ENCODE peak calls at places on chromosomes 4 and X, in eight cellular contexts. K is activated T-helper 1 cell treated with Interleukin-2 at 50 U/mL for 16 hours, D is neuronal stem cell, F is NCI-H1105, M is pancreas, P is memory B cell, U is hippocampal formation, V is NT2/D1. L is an unnamed sample.
A peak's percentile ranks its signal among the peaks of the same experiment; 100 is the strongest.

GRCh38 chr4:146255874-146256273 is 41.5 kb downstream of the REELD1 start:
- DNase-seq in F (no peak), D (no peak), P (no peak), U (no peak), M (no peak), K (no peak), V (no peak), L (no peak)

GRCh38 chr4:127559981-127560380 is 72.8 kb upstream of the INTU start:
- DNase-seq in P (no peak), V (no peak), M (no peak), K (no peak), F (no peak), U (no peak), D (no peak), L (no peak)

GRCh38 chr4:186723207-186724047 is at the start of gene FAT1:
- DNase-seq in U (no peak), M (peak; percentile 89), K (no peak), D (peak; percentile 84), F (peak; percentile 28), V (no peak), P (no peak), L (peak; percentile 82)

GRCh38 chr4:139200506-139200905 is 23.5 kb upstream of the ELF2 start:
- DNase-seq in U (no peak), V (no peak), P (no peak), M (no peak), K (no peak), D (no peak), F (no peak), L (no peak)

GRCh38 chr4:13982008-13982407 is 354.5 kb upstream of the BOD1L1 start:
- DNase-seq in K (no peak), U (no peak), P (no peak), V (no peak), M (no peak), F (no peak), D (no peak), L (no peak)

GRCh38 chrX:130228871-130229270 is 39.8 kb downstream of the ZNF280C start:
- DNase-seq in V (no peak), K (no peak), M (no peak), D (no peak), F (no peak), U (no peak), P (no peak), L (no peak)

GRCh38 chrX:80354966-80355465 is 65.2 kb upstream of the TENT5D start:
- DNase-seq in U (no peak), M (no peak), V (no peak), F (peak; percentile 76), P (no peak), K (no peak), D (no peak), L (no peak)

GRCh38 chr4:115159141-115159540 is 45.7 kb upstream of the NDST4 start:
- DNase-seq in P (no peak), F (no peak), V (no peak), D (no peak), U (no peak), K (no peak), M (no peak), L (no peak)

GRCh38 chr4:163748474-163748873 is 254.0 kb downstream of the TMA16 start:
- DNase-seq in F (peak; percentile 53), U (no peak), V (no peak), D (no peak), P (no peak), K (no peak), M (no peak), L (no peak)

GRCh38 chrX:133468081-133468480 is 52.8 kb upstream of the GPC4 start:
- DNase-seq in U (no peak), D (no peak), V (no peak), M (no peak), F (no peak), P (no peak), K (no peak), L (no peak)

GRCh38 chr4:74536557-74536956 is 91.6 kb downstream of the AREG start:
- DNase-seq in F (no peak), U (no peak), V (no peak), D (no peak), M (no peak), P (no peak), K (no peak), L (no peak)

GRCh38 chr4:48483777-48484493 is 792 bp downstream of the SLC10A4 start:
- DNase-seq in D (no peak), U (no peak), M (peak; percentile 63), P (no peak), F (no peak), V (no peak), K (no peak), L (peak; percentile 17)

GRCh38 chr4:74181225-74181624 is 23.3 kb downstream of the MTHFD2L start:
- DNase-seq in K (no peak), M (no peak), U (no peak), F (no peak), D (no peak), P (no peak), V (no peak), L (no peak)

GRCh38 chrX:71489540-71489939 is 43.4 kb upstream of the OGT start:
- DNase-seq in U (no peak), D (no peak), K (no peak), F (no peak), M (no peak), P (no peak), V (no peak), L (no peak)

GRCh38 chrX:66162331-66162822 is 1.7 kb upstream of the HEPH start:
- DNase-seq in V (no peak), K (no peak), U (no peak), F (no peak), M (no peak), D (no peak), P (no peak), L (no peak)

GRCh38 chrX:153776611-153777045 is 4.2 kb upstream of the SRPK3 start:
- DNase-seq in D (no peak), F (no peak), V (no peak), P (no peak), U (no peak), K (no peak), M (peak; percentile 46), L (no peak)

GRCh38 chr4:98514930-98515809 is 143.2 kb downstream of the TSPAN5 start:
- DNase-seq in U (no peak), D (no peak), P (no peak), F (no peak), K (no peak), M (no peak), V (no peak), L (no peak)

GRCh38 chrX:131617182-131617581 is 73.3 kb downstream of the OR13H1 start:
- DNase-seq in F (no peak), K (no peak), P (no peak), V (no peak), M (no peak), D (no peak), U (no peak), L (no peak)

GRCh38 chr4:148790246-148790645 is 348.0 kb upstream of the NR3C2 start:
- DNase-seq in F (no peak), K (no peak), D (no peak), P (no peak), U (no peak), M (no peak), V (no peak), L (no peak)

GRCh38 chr4:37243722-37244582 is 591 bp upstream of the NWD2 start:
- DNase-seq in F (no peak), K (no peak), D (peak; percentile 36), P (no peak), V (peak; percentile 8), M (peak; percentile 57), U (no peak), L (peak; percentile 55)

GRCh38 chrX:47707031-47707780 is 48.2 kb upstream of the UXT start:
- DNase-seq in F (no peak), V (no peak), K (no peak), P (no peak), U (no peak), M (no peak), D (no peak), L (no peak)

GRCh38 chr4:9704551-9705332 is 76.7 kb upstream of the DRD5 start:
- DNase-seq in D (no peak), V (no peak), P (no peak), K (no peak), M (no peak), F (no peak), U (no peak), L (no peak)

GRCh38 chr4:129455462-129455861 is 359.5 kb downstream of the C4orf33 start:
- DNase-seq in M (no peak), P (no peak), F (peak; percentile 66), D (no peak), U (no peak), K (no peak), V (no peak), L (no peak)

GRCh38 chrX:39214380-39215126 is 413.3 kb downstream of the MID1IP1 start:
- DNase-seq in F (no peak), D (no peak), P (no peak), U (no peak), M (no peak), V (no peak), K (no peak), L (no peak)

GRCh38 chr4:128427832-128428366 is 140.3 kb upstream of the PGRMC2 start:
- DNase-seq in U (no peak), M (no peak), V (no peak), P (no peak), K (no peak), F (no peak), D (no peak), L (no peak)

GRCh38 chr4:54661156-54661555 is 3.4 kb downstream of the KIT start:
- DNase-seq in V (no peak), K (no peak), P (no peak), D (no peak), U (no peak), M (no peak), F (no peak), L (no peak)

GRCh38 chrX:48589482-48590162 is 7.7 kb upstream of the WDR13 start:
- DNase-seq in U (no peak), K (no peak), M (no peak), V (no peak), F (no peak), P (no peak), D (no peak), L (no peak)

GRCh38 chr4:173171098-173171497 is 2.5 kb downstream of the GALNT7 start:
- DNase-seq in P (no peak), D (no peak), M (no peak), V (no peak), U (no peak), K (no peak), F (no peak), L (no peak)

GRCh38 chr4:25284466-25284865 is 28.1 kb upstream of the ZCCHC4 start:
- DNase-seq in V (no peak), D (no peak), M (no peak), U (no peak), P (no peak), F (no peak), K (no peak), L (no peak)

GRCh38 chr4:8585186-8585585 is 5.0 kb downstream of the GPR78 start:
- DNase-seq in U (no peak), V (no peak), P (no peak), K (no peak), D (no peak), M (peak; percentile 36), F (no peak), L (no peak)

GRCh38 chr4:8070751-8071718 is 87.6 kb downstream of the ABLIM2 start:
- DNase-seq in K (no peak), M (no peak), F (no peak), V (no peak), U (no peak), D (no peak), P (no peak), L (peak; percentile 30)

GRCh38 chr4:6989331-6989923 is 53.7 kb upstream of the TADA2B start:
- DNase-seq in P (no peak), V (no peak), D (no peak), U (no peak), K (no peak), M (no peak), F (no peak), L (no peak)

GRCh38 chrX:372856-373640 is 13.7 kb downstream of the PPP2R3B start:
- DNase-seq in D (no peak), V (no peak), M (no peak), P (no peak), F (no peak), K (no peak), U (no peak), L (no peak)

L was measured in nephron progenitor cell.